ENCODE peak calls at places on chromosomes 3 and 15, in four cellular contexts. E is astrocyte; A is neural progenitor cell; S is CD8-positive, alpha-beta memory T cell. W is an unnamed sample.

GRCh38 chr15:90413411-90414379 is 25.7 kb downstream of the IQGAP1 start:
- DNase-seq in S (no peak), E (peak; percentile 58), A (no peak), W (no peak)

GRCh38 chr3:66500575-66501482 is at the start of gene LRIG1:
- DNase-seq in A (peak; percentile 100), S (peak; percentile 97), E (peak; percentile 93), W (peak; percentile 100)

GRCh38 chr3:133992951-133993595 is 36.7 kb downstream of the SLCO2A1 start:
- DNase-seq in E (no peak), S (no peak), A (no peak), W (no peak)

GRCh38 chr3:48707157-48707556 is 9.9 kb downstream of the IP6K2 start:
- DNase-seq in E (no peak), A (no peak), S (no peak), W (no peak)

GRCh38 chr15:78778422-78778821 is 32.8 kb downstream of the ADAMTS7 start:
- DNase-seq in S (no peak), E (no peak), A (no peak), W (no peak)

GRCh38 chr3:192892981-192893827 is 24.5 kb downstream of the MB21D2 start:
- DNase-seq in E (peak; percentile 98), A (peak; percentile 33), S (peak; percentile 14), W (peak; percentile 64)

GRCh38 chr15:77630956-77631789 is 1.5 kb downstream of the LINGO1 start:
- DNase-seq in A (peak; percentile 77), S (no peak), E (no peak), W (no peak)

GRCh38 chr15:58329781-58330467 is 101.9 kb upstream of the LIPC start:
- DNase-seq in A (no peak), E (no peak), S (no peak), W (no peak)

GRCh38 chr3:79521221-79521848 is 246.5 kb downstream of the ROBO1 start:
- DNase-seq in S (no peak), A (peak; percentile 63), E (peak; percentile 14), W (no peak)

GRCh38 chr3:56940331-56940730 is 120.1 kb upstream of the SPATA12 start:
- DNase-seq in E (no peak), A (no peak), S (no peak), W (no peak)

GRCh38 chr15:42107483-42107882 is 13.1 kb upstream of the PLA2G4D start:
- DNase-seq in S (no peak), A (no peak), E (no peak), W (peak; percentile 90)

GRCh38 chr15:99054892-99055291 is 47.3 kb upstream of the PGPEP1L start:
- DNase-seq in A (no peak), S (no peak), E (no peak), W (no peak)

GRCh38 chr15:95326689-95327525 is 1003.6 kb upstream of the NR2F2 start:
- DNase-seq in E (no peak), A (peak; percentile 64), S (no peak), W (no peak)

GRCh38 chr3:124362418-124362817 is 367.8 kb upstream of the UMPS start:
- DNase-seq in S (no peak), A (no peak), E (no peak), W (no peak)

GRCh38 chr15:89777073-89777820 is 1.1 kb downstream of the MESP2 start:
- DNase-seq in E (no peak), S (no peak), A (no peak), W (no peak)

GRCh38 chr3:107377151-107377550 is at the start of gene CCDC54:
- DNase-seq in A (no peak), E (no peak), S (no peak), W (no peak)

GRCh38 chr3:111769110-111769509 is 90.0 kb upstream of the PHLDB2 start:
- DNase-seq in A (no peak), E (no peak), S (no peak), W (no peak)

GRCh38 chr3:128415110-128415772 is 51.4 kb downstream of the DNAJB8 start:
- DNase-seq in E (no peak), A (no peak), S (no peak), W (no peak)

GRCh38 chr3:190552969-190553759 is 39.3 kb downstream of the IL1RAP start:
- DNase-seq in E (no peak), S (no peak), A (peak; percentile 63), W (no peak)

GRCh38 chr3:196419386-196419785 is 12.8 kb downstream of the UBXN7 start:
- DNase-seq in E (no peak), A (no peak), S (no peak), W (no peak)

GRCh38 chr3:171462224-171462623 is 2.0 kb upstream of the TNIK start:
- DNase-seq in S (peak; percentile 6), A (no peak), E (no peak), W (no peak)

GRCh38 chr3:28316226-28316625 is 32.3 kb upstream of the ZCWPW2 start:
- DNase-seq in E (peak; percentile 8), S (no peak), A (no peak), W (no peak)

GRCh38 chr15:55992769-55993110 is 672 bp downstream of the NEDD4 start:
- DNase-seq in A (no peak), S (no peak), E (no peak), W (no peak)

GRCh38 chr3:194123735-194124134 is 12.2 kb upstream of the HES1 start:
- DNase-seq in S (no peak), E (no peak), A (no peak), W (no peak)

GRCh38 chr3:30526031-30526430 is 80.4 kb upstream of the TGFBR2 start:
- DNase-seq in S (no peak), E (no peak), A (no peak), W (no peak)

GRCh38 chr3:129608087-129608935 is 1.8 kb upstream of the PLXND1 start:
- DNase-seq in S (no peak), A (peak; percentile 63), E (no peak), W (no peak)

GRCh38 chr15:64351265-64351664 is 4.7 kb downstream of the CSNK1G1 start:
- DNase-seq in S (no peak), A (no peak), E (peak; percentile 18), W (no peak)

GRCh38 chr3:23921052-23921511 is 4.2 kb downstream of the RPL15 start:
- DNase-seq in S (no peak), E (no peak), A (no peak), W (no peak)

GRCh38 chr3:112013058-112013783 is 14.5 kb downstream of the TAGLN3 start:
- DNase-seq in S (peak; percentile 41), A (peak; percentile 80), E (peak; percentile 51), W (peak; percentile 56)

GRCh38 chr3:122052968-122053367 is 2.2 kb upstream of the CD86 start:
- DNase-seq in E (no peak), A (no peak), S (no peak), W (no peak)

GRCh38 chr15:28919679-28920655 is 34.2 kb downstream of the APBA2 start:
- DNase-seq in S (no peak), E (no peak), A (no peak), W (no peak)

GRCh38 chr3:70433091-70433490 is 120.7 kb upstream of the MDFIC2 start:
- DNase-seq in A (no peak), E (peak; percentile 22), S (no peak), W (no peak)

GRCh38 chr15:99197861-99198260 is 51.5 kb downstream of the TTC23 start:
- DNase-seq in A (no peak), S (no peak), E (peak; percentile 8), W (no peak)

GRCh38 chr3:119543147-119543546 is 16.3 kb downstream of the CD80 start:
- DNase-seq in A (no peak), S (no peak), E (no peak), W (no peak)

GRCh38 chr3:127074900-127075360 is 92.0 kb downstream of the PLXNA1 start:
- DNase-seq in A (peak; percentile 20), E (peak; percentile 79), S (no peak), W (no peak)

GRCh38 chr15:72037321-72037720 is 80.6 kb downstream of the MYO9A start:
- DNase-seq in E (peak; percentile 41), A (no peak), S (no peak), W (no peak)

GRCh38 chr3:161221881-161222600 is 930 bp downstream of the NMD3 start:
- DNase-seq in A (no peak), S (peak; percentile 4), E (no peak), W (no peak)

GRCh38 chr15:80870893-80871292 is 91.7 kb downstream of the CEMIP start:
- DNase-seq in S (no peak), E (no peak), A (no peak), W (no peak)

GRCh38 chr15:25220834-25221233 is 218.0 kb downstream of the UBE3A start:
- DNase-seq in S (no peak), E (no peak), A (no peak), W (no peak)

GRCh38 chr15:60971719-60972118 is 257.4 kb downstream of the RORA start:
- DNase-seq in S (no peak), A (no peak), E (no peak), W (no peak)
- H3K4me1 ChIP-seq in S (no peaks in the 10 kb centered on the region), A (peaks cover 13% of the 10 kb centered on the region), E (peaks cover 48% of the 10 kb centered on the region), W (no peaks in the 10 kb centered on the region)

DNA sequence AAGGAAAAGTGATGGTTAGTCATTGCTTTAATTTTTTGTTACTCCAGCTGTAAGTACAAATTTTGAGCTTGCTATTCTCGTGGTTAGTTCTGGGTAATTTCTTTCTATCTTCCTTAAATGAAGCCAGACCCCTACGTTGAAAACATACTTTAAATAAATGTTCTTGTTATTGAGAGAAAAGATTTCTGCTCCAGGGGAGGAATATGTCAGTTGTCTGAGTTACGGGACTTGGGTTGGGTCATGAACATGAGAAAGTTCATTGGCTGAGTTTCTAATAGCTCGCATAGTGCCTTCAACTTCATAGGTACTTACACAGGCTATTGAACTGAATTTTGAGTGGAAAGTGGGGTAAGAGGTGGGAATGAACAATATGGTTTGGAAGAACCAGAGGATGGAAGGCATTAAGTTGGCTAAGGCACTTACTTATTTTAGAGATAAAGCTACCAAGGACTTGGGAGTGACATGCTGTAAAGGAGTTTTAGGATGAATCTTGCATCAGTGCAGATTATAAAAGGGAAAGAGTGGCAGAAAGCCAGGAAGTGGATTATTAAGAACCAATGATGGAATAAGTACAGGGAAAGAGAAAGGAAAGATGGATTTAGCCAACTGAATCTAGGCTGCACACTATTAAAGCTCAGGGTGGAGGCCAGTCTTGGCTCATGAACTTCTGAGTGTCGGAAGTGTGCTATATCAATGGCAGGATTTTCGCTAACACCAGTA is 1.4 kb downstream of the RPSA start:
- DNase-seq in S (no peak), E (no peak), A (no peak), W (no peak)
- H3K36me3 ChIP-seq in S (peaks cover 44% of the 10 kb centered on the region), E (peaks cover 46% of the 10 kb centered on the region), A (peaks cover 22% of the 10 kb centered on the region), W (peaks cover 49% of the 10 kb centered on the region)

GRCh38 chr15:69459063-69459462 is 6.4 kb downstream of the RPLP1 start:
- DNase-seq in S (no peak), E (no peak), A (no peak), W (no peak)
- H3K4me1 ChIP-seq in S (peaks cover 40% of the 10 kb centered on the region), E (peaks cover 20% of the 10 kb centered on the region), A (peaks cover 17% of the 10 kb centered on the region), W (peaks cover 8% of the 10 kb centered on the region)

DNA sequence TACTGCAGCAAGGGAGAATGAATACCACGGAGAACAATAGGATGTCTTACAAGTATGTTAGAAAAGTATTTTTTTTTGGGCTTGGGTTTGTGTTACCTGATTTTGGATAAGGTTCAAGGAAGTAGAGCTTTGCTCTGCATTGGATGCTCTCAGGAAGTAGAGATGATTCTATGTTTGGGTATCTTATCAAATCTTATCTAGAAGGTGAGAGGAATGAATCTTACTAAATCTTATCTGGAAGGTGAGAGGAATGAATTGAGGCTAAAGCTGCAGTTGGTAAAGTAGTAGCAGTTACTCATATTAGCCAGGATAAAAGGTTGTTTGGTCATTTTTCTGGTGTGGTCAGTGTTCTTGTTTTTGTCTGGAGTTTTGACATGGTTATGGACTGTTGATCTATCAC is 17.4 kb downstream of the TFG start:
- DNase-seq in E (no peak), S (no peak), A (no peak), W (no peak)
- H3K36me3 ChIP-seq in E (peaks cover 52% of the 10 kb centered on the region), S (peaks cover 24% of the 10 kb centered on the region), A (peaks cover 14% of the 10 kb centered on the region), W (no peaks in the 10 kb centered on the region)

GRCh38 chr3:12956316-12956660 is 114.9 kb upstream of the RPL32 start:
- DNase-seq in A (no peak), E (no peak), S (no peak), W (no peak)
- H3K4me1 ChIP-seq in A (peaks cover 17% of the 10 kb centered on the region), E (peaks cover 8% of the 10 kb centered on the region), S (peaks cover 67% of the 10 kb centered on the region), W (no peaks in the 10 kb centered on the region)

GRCh38 chr3:58150130-58150663 is 60.6 kb downstream of the DNASE1L3 start:
- DNase-seq in E (no peak), A (no peak), S (no peak), W (no peak)
- H3K36me3 ChIP-seq in E (peaks cover 85% of the 10 kb centered on the region), A (no peaks in the 10 kb centered on the region), S (peaks cover 41% of the 10 kb centered on the region), W (peaks cover 2% of the 10 kb centered on the region)

W was measured in Peyer's patch.